ENCODE peak calls at places on chromosomes 16 and 17, in ten cellular contexts. B is GM20000; R is amniotic stem cell; Q is frontal cortex; V is stimulated activated effector memory CD8-positive, alpha-beta T cell treated with anti-CD3 and anti-CD28 coated beads, Interleukin-12 subunit alpha, Interleukin-12 subunit beta, amount 100 ng/mL, for 72 hours; A is testis; E is NCI-H2029; J is cardiac fibroblast; L is progenitor cell of endocrine pancreas; S is nephron progenitor cell. Z is an unnamed sample.

GRCh38 chr16:4016648-4017047 is 99.6 kb downstream of the ADCY9 start:
- DNase-seq in B (no peak), R (no peak), E (no peak), J (peak; percentile 55), S (no peak), V (no peak), Q (no peak), L (no peak), A (no peak), Z (no peak)

GRCh38 chr17:61205406-61205805 is 194.2 kb upstream of the TBX2 start:
- DNase-seq in E (no peak), V (no peak), R (no peak), L (no peak), B (no peak), J (no peak), A (peak; percentile 51), Q (no peak), S (peak; percentile 9), Z (no peak)

GRCh38 chr16:58196898-58197313 is 1.0 kb downstream of the CSNK2A2 start:
- DNase-seq in B (peak; percentile 17), E (no peak), V (no peak), J (peak; percentile 27), S (no peak), R (no peak), Q (peak; percentile 29), A (no peak), L (no peak), Z (peak; percentile 11)

GRCh38 chr17:68910256-68910705 is 44.9 kb downstream of the ABCA8 start:
- DNase-seq in V (no peak), S (no peak), Q (no peak), R (no peak), L (no peak), B (no peak), A (peak; percentile 61), E (no peak), J (peak; percentile 20), Z (peak; percentile 6)

GRCh38 chr17:57356153-57356721 is 99.9 kb downstream of the MSI2 start:
- DNase-seq in Q (no peak), J (no peak), B (no peak), V (no peak), S (no peak), E (no peak), L (no peak), A (peak; percentile 32), R (no peak), Z (no peak)

GRCh38 chr17:50614471-50615051 is 20.1 kb upstream of the ABCC3 start:
- DNase-seq in Q (no peak), A (no peak), L (no peak), J (no peak), S (no peak), B (no peak), V (no peak), E (no peak), R (no peak), Z (no peak)

GRCh38 chr17:77323413-77324171 is 182.8 kb downstream of the SEC14L1 start:
- DNase-seq in J (peak; percentile 74), A (no peak), E (no peak), L (no peak), B (peak; percentile 55), V (no peak), S (peak; percentile 40), R (no peak), Q (no peak), Z (peak; percentile 75)

GRCh38 chr17:71022758-71023157 is 853.4 kb downstream of the KCNJ2 start:
- DNase-seq in R (no peak), J (no peak), S (no peak), B (no peak), Q (no peak), A (no peak), V (no peak), E (no peak), L (no peak), Z (no peak)

GRCh38 chr17:78001182-78001581 is 42.7 kb downstream of the TNRC6C start:
- DNase-seq in R (no peak), V (no peak), L (no peak), S (no peak), Q (no peak), E (no peak), J (no peak), B (no peak), A (no peak), Z (no peak)

GRCh38 chr17:68294196-68294555 is 2.9 kb downstream of the ARSG start:
- DNase-seq in V (no peak), B (no peak), L (no peak), J (no peak), A (no peak), S (no peak), R (no peak), E (no peak), Q (no peak), Z (no peak)

GRCh38 chr16:85712841-85713240 is 24.1 kb upstream of the GINS2 start:
- DNase-seq in E (peak; percentile 35), V (no peak), Q (no peak), S (peak; percentile 53), B (no peak), J (no peak), R (no peak), A (no peak), L (no peak), Z (no peak)

GRCh38 chr17:45451131-45451530 is 18.5 kb upstream of the ARHGAP27 start:
- DNase-seq in S (no peak), E (no peak), B (no peak), Q (no peak), V (no peak), A (no peak), R (no peak), L (no peak), J (no peak), Z (no peak)

GRCh38 chr16:6905601-6906000 is 427.0 kb upstream of the RBFOX1 start:
- DNase-seq in Q (no peak), J (no peak), V (no peak), R (no peak), L (no peak), E (no peak), S (no peak), A (no peak), B (no peak), Z (no peak)

GRCh38 chr16:47162670-47163420 is 19.1 kb upstream of the NETO2 start:
- DNase-seq in R (no peak), E (no peak), J (no peak), L (no peak), B (no peak), V (no peak), S (no peak), Q (no peak), A (no peak), Z (no peak)